ENCODE peak calls at places on chromosomes 6 and 20, in seven cellular contexts. Z, J, W, X, N, Y and L are unnamed samples. For H3K4me1, the result is how much of the 10 kb centered on the place peaks cover.

GRCh38 chr20:8624046-8624445 is 444.8 kb upstream of the PLCB4 start:
- DNase-seq in Z (no peak), J (no peak), W (no peak), X (no peak), N (no peak), Y (no peak), L (no peak)

GRCh38 chr6:164130151-164130550 is 715.6 kb downstream of the QKI start:
- DNase-seq in Z (peak), J (no peak), W (no peak), X (no peak), N (no peak), Y (no peak), L (no peak)

GRCh38 chr6:88119769-88120168 is 46.4 kb downstream of the CNR1 start:
- DNase-seq in Z (no peak), J (peak), W (no peak), X (peak), N (no peak), Y (no peak), L (no peak)

GRCh38 chr6:28531479-28532128 is 5.9 kb downstream of the GPX5 start:
- DNase-seq in Z (no peak), J (peak), W (no peak), X (peak), N (no peak), Y (no peak), L (no peak)

GRCh38 chr6:15073344-15073789 is 172.5 kb upstream of the JARID2 start:
- DNase-seq in Z (no peak), J (no peak), W (no peak), X (no peak), N (no peak), Y (no peak), L (no peak)

GRCh38 chr6:33018904-33019303 is 9.5 kb upstream of the HLA-DOA start:
- DNase-seq in Z (peak), J (no peak), W (peak), X (no peak), N (peak), Y (no peak), L (peak)

GRCh38 chr6:136060052-136060451 is 190.1 kb downstream of the MTFR2 start:
- DNase-seq in Z (no peak), J (no peak), W (no peak), X (no peak), N (no peak), Y (no peak), L (no peak)

GRCh38 chr6:912871-913663 is 220.1 kb upstream of the EXOC2 start:
- DNase-seq in Z (no peak), J (peak), W (peak), X (peak), N (no peak), Y (no peak), L (peak)

GRCh38 chr20:31653573-31653972 is 15.9 kb downstream of the COX4I2 start:
- DNase-seq in Z (no peak), J (no peak), W (no peak), X (no peak), N (no peak), Y (no peak), L (no peak)

GRCh38 chr20:48951646-48952045 is 30.1 kb downstream of the ARFGEF2 start:
- DNase-seq in Z (no peak), J (no peak), W (no peak), X (no peak), N (no peak), Y (no peak), L (no peak)

GRCh38 chr6:14713008-14713452 is 532.8 kb upstream of the JARID2 start:
- DNase-seq in Z (peak), J (no peak), W (no peak), X (no peak), N (no peak), Y (no peak), L (no peak)

GRCh38 chr6:90495216-90495817 is 91.6 kb downstream of the MAP3K7 start:
- DNase-seq in Z (no peak), J (no peak), W (no peak), X (no peak), N (no peak), Y (no peak), L (no peak)

GRCh38 chr6:18115356-18115755 is 7.1 kb downstream of the NHLRC1 start:
- DNase-seq in Z (no peak), J (no peak), W (no peak), X (no peak), N (no peak), Y (no peak), L (no peak)

GRCh38 chr20:64138276-64138815 is 25.9 kb upstream of the MYT1 start:
- DNase-seq in Z (no peak), J (no peak), W (no peak), X (no peak), N (peak), Y (no peak), L (no peak)

GRCh38 chr6:136788069-136788902 is 4.0 kb downstream of the MAP3K5 start:
- DNase-seq in Z (no peak), J (no peak), W (no peak), X (no peak), N (no peak), Y (no peak), L (no peak)

GRCh38 chr6:25922301-25922700 is 8.2 kb downstream of the SLC17A2 start:
- DNase-seq in Z (no peak), J (no peak), W (no peak), X (no peak), N (no peak), Y (no peak), L (no peak)

GRCh38 chr20:53837126-53837826 is 233.1 kb downstream of the BCAS1 start:
- DNase-seq in Z (no peak), J (no peak), W (no peak), X (no peak), N (no peak), Y (no peak), L (peak)

GRCh38 chr6:52499026-52499425 is 77.8 kb downstream of the TRAM2 start:
- DNase-seq in Z (no peak), J (no peak), W (no peak), X (no peak), N (no peak), Y (no peak), L (no peak)

GRCh38 chr20:10239954-10240353 is 21.3 kb downstream of the SNAP25 start:
- DNase-seq in Z (peak), J (no peak), W (peak), X (peak), N (no peak), Y (no peak), L (peak)

GRCh38 chr6:119862719-119863118 is 513.2 kb upstream of the MAN1A1 start:
- DNase-seq in Z (no peak), J (no peak), W (no peak), X (no peak), N (no peak), Y (no peak), L (no peak)

GRCh38 chr20:53608456-53609413 is 15.1 kb upstream of the ZNF217 start:
- DNase-seq in Z (peak), J (peak), W (peak), X (no peak), N (peak), Y (no peak), L (peak)

GRCh38 chr6:16770701-16771569 is 9.7 kb upstream of the ATXN1 start:
- DNase-seq in Z (peak), J (peak), W (peak), X (peak), N (peak), Y (no peak), L (peak)

GRCh38 chr20:44460795-44461141 is 14.9 kb upstream of the TTPAL start:
- DNase-seq in Z (no peak), J (peak), W (no peak), X (peak), N (no peak), Y (no peak), L (no peak)

GRCh38 chr6:24492475-24492874 is 2.3 kb upstream of the ALDH5A1 start:
- DNase-seq in Z (no peak), J (peak), W (no peak), X (peak), N (no peak), Y (no peak), L (peak)

GRCh38 chr6:165804331-165805066 is 141.5 kb upstream of the PDE10A start:
- DNase-seq in Z (no peak), J (no peak), W (no peak), X (no peak), N (no peak), Y (no peak), L (no peak)

GRCh38 chr6:35486005-35486925 is 10.6 kb downstream of the TEAD3 start:
- DNase-seq in Z (peak), J (no peak), W (peak), X (no peak), N (no peak), Y (no peak), L (peak)

GRCh38 chr6:71072508-71072907 is 115.6 kb upstream of the B3GAT2 start:
- DNase-seq in Z (no peak), J (no peak), W (no peak), X (no peak), N (no peak), Y (no peak), L (no peak)

GRCh38 chr6:117548797-117549301 is 53.5 kb downstream of the GOPC start:
- DNase-seq in Z (no peak), J (no peak), W (no peak), X (peak), N (no peak), Y (no peak), L (no peak)

GRCh38 chr6:18329781-18330180 is 57.4 kb upstream of the RNF144B start:
- DNase-seq in Z (no peak), J (no peak), W (no peak), X (no peak), N (no peak), Y (no peak), L (no peak)

GRCh38 chr20:5065489-5066383 is 54.0 kb downstream of the PCNA start:
- DNase-seq in Z (no peak), J (no peak), W (peak), X (peak), N (peak), Y (peak), L (peak)

GRCh38 chr6:45377041-45377554 is 636 bp downstream of the SUPT3H start:
- DNase-seq in Z (no peak), J (no peak), W (no peak), X (peak), N (no peak), Y (no peak), L (no peak)

GRCh38 chr6:105886812-105887513 is 199.2 kb upstream of the PRDM1 start:
- DNase-seq in Z (no peak), J (no peak), W (no peak), X (no peak), N (no peak), Y (no peak), L (no peak)

GRCh38 chr6:4860387-4860786 is 84.2 kb downstream of the CDYL start:
- DNase-seq in Z (no peak), J (no peak), W (no peak), X (no peak), N (no peak), Y (no peak), L (no peak)

GRCh38 chr6:87281426-87281825 is 41.0 kb upstream of the SMIM8 start:
- DNase-seq in Z (no peak), J (no peak), W (no peak), X (no peak), N (no peak), Y (no peak), L (no peak)

GRCh38 chr20:23691675-23692074 is 2.8 kb upstream of the CST4 start:
- DNase-seq in Z (no peak), J (no peak), W (no peak), X (no peak), N (no peak), Y (no peak), L (no peak)
- TF ChIP-seq POLR2AphosphoS5 in Z (no peak), J (no peak), W (no peak), X (no peak), N (no peak), Y (no peak), L (no peak)

GRCh38 chr6:56043761-56044160 is 168.4 kb upstream of the BMP5 start:
- DNase-seq in Z (no peak), J (no peak), W (no peak), X (no peak), N (no peak), Y (no peak), L (no peak)

GRCh38 chr6:56040875-56041274 is 165.5 kb upstream of the BMP5 start:
- DNase-seq in Z (no peak), J (no peak), W (no peak), X (no peak), N (no peak), Y (no peak), L (no peak)

GRCh38 chr6:56040271-56040670 is 164.9 kb upstream of the BMP5 start:
- DNase-seq in Z (no peak), J (no peak), W (no peak), X (no peak), N (no peak), Y (no peak), L (no peak)

GRCh38 chr6:56043076-56043475 is 167.7 kb upstream of the BMP5 start:
- DNase-seq in Z (no peak), J (no peak), W (no peak), X (no peak), N (no peak), Y (no peak), L (no peak)

GRCh38 chr6:56041591-56041990 is 166.2 kb upstream of the BMP5 start:
- DNase-seq in Z (no peak), J (no peak), W (no peak), X (no peak), N (no peak), Y (no peak), L (no peak)
- H3K4me1 ChIP-seq in Z (under half), J (under half), W (under half), X (under half), N (under half), Y (under half), L (under half)

DNA sequence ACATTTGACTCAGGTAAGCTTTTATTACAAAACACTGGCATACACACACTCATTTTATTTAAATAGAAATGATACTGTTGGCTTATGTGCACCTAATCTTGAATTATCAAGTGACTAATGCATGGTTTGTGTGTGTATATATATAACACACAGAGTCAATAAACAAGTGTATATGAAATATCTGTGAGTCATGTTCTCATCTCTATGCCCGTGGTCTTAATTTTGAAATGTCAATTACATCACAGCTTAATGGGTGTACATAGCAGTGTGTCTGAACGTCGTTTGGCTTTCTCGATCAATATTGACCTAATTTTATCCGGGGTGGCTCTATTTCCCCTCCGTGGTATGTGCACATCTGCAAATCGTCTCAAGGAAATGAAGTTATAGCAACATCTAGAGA is 104.0 kb upstream of the ZFP64 start:
- DNase-seq in Z (no peak), J (no peak), W (no peak), X (no peak), N (no peak), Y (no peak), L (no peak)
- H3K4me3 ChIP-seq in Z (no peak), J (no peak), W (no peak), X (no peak), N (no peak), Y (no peak), L (no peak)

GRCh38 chr6:31765910-31766794 is 3.7 kb downstream of the SAPCD1 start:
- DNase-seq in Z (no peak), J (no peak), W (no peak), X (peak), N (peak), Y (no peak), L (no peak)
- TF ChIP-seq POLR2AphosphoS5 in Z (no peak), J (no peak), W (no peak), X (peak), N (no peak), Y (no peak), L (no peak)

GRCh38 chr20:36468149-36469000 is 72.9 kb upstream of the MYL9 start:
- DNase-seq in Z (no peak), J (no peak), W (peak), X (peak), N (no peak), Y (no peak), L (no peak)

GRCh38 chr20:36469973-36470372 is 71.3 kb upstream of the MYL9 start:
- DNase-seq in Z (no peak), J (no peak), W (no peak), X (no peak), N (no peak), Y (no peak), L (no peak)

GRCh38 chr20:36466089-36466488 is 75.2 kb upstream of the MYL9 start:
- DNase-seq in Z (no peak), J (no peak), W (no peak), X (no peak), N (no peak), Y (no peak), L (no peak)

GRCh38 chr20:36465109-36466080 is 75.9 kb upstream of the MYL9 start:
- DNase-seq in Z (no peak), J (peak), W (peak), X (peak), N (no peak), Y (peak), L (peak)

DNA sequence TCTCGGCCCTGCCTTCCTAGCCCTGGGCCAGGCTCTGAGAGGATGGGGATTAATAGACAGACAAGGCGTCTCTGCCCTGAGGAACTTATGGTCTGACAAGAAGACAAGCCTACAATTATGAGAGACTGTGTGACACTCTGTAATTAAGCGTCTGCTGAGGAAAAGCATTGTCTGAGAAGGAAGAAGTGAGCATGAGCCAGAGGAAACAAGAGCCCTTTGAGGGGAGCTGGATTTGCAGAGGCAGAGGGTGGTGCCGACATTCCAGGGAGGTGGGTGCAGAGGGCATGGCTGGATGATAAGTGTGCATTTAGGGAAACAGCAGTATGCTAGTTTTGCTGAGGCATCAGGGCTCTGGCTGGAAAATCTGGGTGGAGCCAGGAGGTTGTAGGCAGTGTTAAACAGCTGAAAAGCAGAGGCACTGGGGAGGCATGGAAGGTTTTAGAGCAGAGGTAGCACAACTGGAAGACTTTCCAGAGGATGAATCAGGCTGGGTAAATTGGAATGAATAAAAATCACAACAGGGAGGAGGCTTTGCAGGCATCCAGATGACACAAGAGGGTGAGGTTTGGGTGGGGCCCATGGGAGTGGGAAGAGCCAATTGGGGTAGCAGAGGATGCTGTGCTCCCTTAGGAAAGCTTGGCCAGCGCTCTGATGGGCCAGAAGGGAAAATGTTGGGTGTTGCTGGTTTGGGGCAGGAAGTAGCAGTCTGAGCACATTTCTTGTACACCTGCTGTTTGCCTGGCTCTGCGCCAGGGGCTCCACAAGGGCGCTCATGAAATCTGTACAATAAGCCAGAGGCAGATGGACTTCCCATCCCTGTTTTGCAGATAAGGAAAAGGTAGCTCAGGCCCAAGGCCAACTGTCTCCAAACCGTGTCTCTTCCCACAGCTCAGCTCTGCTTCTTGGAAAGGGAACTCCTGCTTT is 74.0 kb upstream of the MYL9 start:
- DNase-seq in Z (no peak), J (no peak), W (peak), X (no peak), N (peak), Y (no peak), L (peak)
- H3K4me1 ChIP-seq in Z (under half), J (under half), W (half or more), X (half or more), N (half or more), Y (half or more), L (half or more)